ENCODE peak calls at places on chromosomes 13 and 19, in seven cellular contexts. J is stimulated activated CD8-positive, alpha-beta memory T cell treated with anti-CD3 and anti-CD28 coated beads, Interleukin-15, amount 100 ng/mL, for 4 hours; T is activated naive CD8-positive, alpha-beta T cell treated with anti-CD3 and anti-CD28 coated beads, Interleukin-2, amount 50 U/mL, for 16 hours; X is pancreas; D is anterior cingulate cortex; Q is GM18507; E is H1. F is an unnamed sample.

GRCh38 chr13:40315416-40316064 is 350.9 kb downstream of the FOXO1 start:
- DNase-seq in J (no peak), T (no peak), X (no peak), D (no peak), Q (no peak), E (no peak), F (no peak)

GRCh38 chr19:12665646-12666304 is 767 bp downstream of the MAN2B1 start:
- DNase-seq in J (no peak), T (no peak), X (no peak), D (no peak), Q (no peak), E (no peak), F (no peak)

GRCh38 chr13:32956595-32956933 is 59.7 kb upstream of the KL start:
- DNase-seq in J (no peak), T (no peak), X (no peak), D (no peak), Q (no peak), E (no peak), F (no peak)

GRCh38 chr19:40610396-40611064 is 9.4 kb downstream of the LTBP4 start:
- DNase-seq in J (no peak), T (no peak), X (peak), D (peak), Q (no peak), E (no peak), F (no peak)

GRCh38 chr13:106376411-106377112 is 158.9 kb downstream of the EFNB2 start:
- DNase-seq in J (no peak), T (no peak), X (no peak), D (no peak), Q (no peak), E (no peak), F (no peak)

GRCh38 chr13:30331331-30331771 is 24.0 kb upstream of the KATNAL1 start:
- DNase-seq in J (no peak), T (no peak), X (no peak), D (no peak), Q (no peak), E (no peak), F (no peak)

GRCh38 chr13:41960195-41960699 is 662 bp downstream of the VWA8 start:
- DNase-seq in J (no peak), T (no peak), X (no peak), D (no peak), Q (no peak), E (no peak), F (no peak)

GRCh38 chr19:47379398-47379938 is 30.4 kb downstream of the DHX34 start:
- DNase-seq in J (no peak), T (no peak), X (no peak), D (peak), Q (no peak), E (no peak), F (no peak)

GRCh38 chr13:42011601-42012401 is 36.6 kb upstream of the DGKH start:
- DNase-seq in J (no peak), T (no peak), X (no peak), D (no peak), Q (no peak), E (no peak), F (no peak)

GRCh38 chr19:35019144-35019543 is 11.1 kb upstream of the SCN1B start:
- DNase-seq in J (no peak), T (no peak), X (no peak), D (no peak), Q (no peak), E (no peak), F (no peak)

GRCh38 chr19:44823373-44823698 is 14.4 kb downstream of the BCAM start:
- DNase-seq in J (no peak), T (no peak), X (no peak), D (no peak), Q (no peak), E (no peak), F (no peak)

GRCh38 chr13:29702912-29703351 is 107.4 kb upstream of the SLC7A1 start:
- DNase-seq in J (no peak), T (no peak), X (no peak), D (no peak), Q (no peak), E (no peak), F (no peak)

GRCh38 chr13:42211704-42212103 is 60.2 kb upstream of the AKAP11 start:
- DNase-seq in J (no peak), T (no peak), X (no peak), D (no peak), Q (no peak), E (no peak), F (no peak)

GRCh38 chr13:34156841-34157365 is 339.0 kb downstream of the RFC3 start:
- DNase-seq in J (no peak), T (no peak), X (peak), D (no peak), Q (peak), E (no peak), F (no peak)

GRCh38 chr13:110850840-110851239 is 64.0 kb downstream of the ANKRD10 start:
- DNase-seq in J (no peak), T (no peak), X (no peak), D (no peak), Q (no peak), E (no peak), F (no peak)

GRCh38 chr13:58081301-58081820 is 449.8 kb downstream of the PCDH17 start:
- DNase-seq in J (no peak), T (no peak), X (no peak), D (no peak), Q (no peak), E (no peak), F (no peak)